ENCODE peak calls at places on chromosome 21, in nine cellular contexts. F, E, W, U, A, I, Y, H and O are unnamed samples.

GRCh38 chr21:35491920-35492678 is 443.0 kb upstream of the RUNX1 start:
- DNase-seq in A (no peak), U (no peak), H (no peak), E (no peak), I (no peak), Y (no peak), F (no peak), W (no peak), O (no peak)

GRCh38 chr21:35303085-35303484 is 254.0 kb upstream of the RUNX1 start:
- DNase-seq in A (no peak), I (no peak), E (peak; percentile 94), Y (no peak), W (peak; percentile 92), U (no peak), F (no peak), H (no peak), O (no peak)

GRCh38 chr21:35006248-35006647 is 42.9 kb downstream of the RUNX1 start:
- DNase-seq in W (no peak), Y (no peak), I (no peak), F (no peak), U (no peak), E (no peak), H (no peak), A (no peak), O (no peak)

GRCh38 chr21:44539031-44539430 is 964 bp downstream of the KRTAP10-1 start:
- DNase-seq in I (no peak), Y (no peak), U (no peak), A (no peak), E (no peak), H (no peak), W (no peak), F (peak; percentile 44), O (no peak)

GRCh38 chr21:31905444-31906400 is 32.9 kb downstream of the HUNK start:
- DNase-seq in F (no peak), U (no peak), A (no peak), H (no peak), I (no peak), W (no peak), E (no peak), Y (no peak), O (no peak)

GRCh38 chr21:38843806-38844479 is 38.2 kb downstream of the ETS2 start:
- DNase-seq in I (no peak), A (no peak), Y (no peak), U (no peak), F (no peak), W (peak; percentile 89), H (no peak), E (peak; percentile 92), O (no peak)

GRCh38 chr21:14119038-14119437 is 91.7 kb downstream of the LIPI start:
- DNase-seq in F (no peak), A (no peak), H (no peak), I (no peak), U (no peak), W (no peak), Y (no peak), E (no peak), O (no peak)

GRCh38 chr21:29206445-29206844 is 76.0 kb downstream of the MAP3K7CL start:
- DNase-seq in W (no peak), U (no peak), Y (no peak), A (no peak), E (no peak), F (no peak), H (no peak), I (no peak), O (no peak)

GRCh38 chr21:46227811-46228344 is 696 bp downstream of the LSS start:
- DNase-seq in E (no peak), H (no peak), Y (no peak), U (no peak), W (no peak), I (no peak), F (no peak), A (peak; percentile 12), O (peak; percentile 36)

GRCh38 chr21:37074195-37074510 is 1.1 kb downstream of the TTC3 start:
- DNase-seq in H (no peak), E (no peak), A (no peak), Y (no peak), W (no peak), I (no peak), F (no peak), U (no peak), O (no peak)

GRCh38 chr21:45824546-45825208 is 156.9 kb upstream of the COL6A1 start:
- DNase-seq in H (no peak), U (no peak), F (no peak), I (no peak), Y (no peak), E (no peak), A (no peak), W (no peak), O (no peak)